ENCODE peak calls at places on chromosomes 16 and 17, in ten cellular contexts. U is uterus; B is activated CD4-positive, alpha-beta T cell treated with anti-CD3 and anti-CD28 coated beads, Interleukin-2, amount 50 U/mL, for 4 hours; V is NCI-H2171 treated with DMSO at 0.1 percent for 48 hours; E is KBM-7; W is activated T-cell treated with anti-CD3 and anti-CD28 coated beads, Interleukin-2, amount 50 U/mL, for 48 hours; K is effector memory CD4-positive, alpha-beta T cell; I is HS-5; Z is HuH-7; R is amniotic epithelial cell. S is an unnamed sample.
A peak's percentile ranks its signal among the peaks of the same experiment; 100 is the strongest.

GRCh38 chr16:68658258-68658973 is 13.3 kb downstream of the CDH3 start:
- DNase-seq in R (peak; percentile 68), I (peak; percentile 85), W (no peak), Z (no peak), B (no peak), E (no peak), K (no peak), V (no peak), U (no peak), S (no peak)

GRCh38 chr17:17729620-17730249 is 48.5 kb downstream of the RAI1 start:
- DNase-seq in V (peak; percentile 75), W (peak; percentile 68), R (no peak), I (no peak), K (peak; percentile 18), B (peak; percentile 57), Z (peak; percentile 96), E (peak; percentile 51), U (no peak), S (no peak)

GRCh38 chr16:71627631-71628236 is 1.8 kb downstream of the MARVELD3 start:
- DNase-seq in W (no peak), K (no peak), R (no peak), E (no peak), I (no peak), V (peak; percentile 65), Z (no peak), B (no peak), U (no peak), S (no peak)

GRCh38 chr17:81868674-81869220 is 2.4 kb downstream of the ARHGDIA start:
- DNase-seq in W (no peak), E (no peak), U (peak; percentile 83), K (no peak), B (no peak), R (peak; percentile 96), V (no peak), I (no peak), Z (no peak), S (peak; percentile 90)

GRCh38 chr17:77444653-77445029 is 303.9 kb downstream of the SEC14L1 start:
- DNase-seq in W (no peak), E (no peak), R (no peak), V (no peak), Z (no peak), B (no peak), U (peak; percentile 61), I (no peak), K (no peak), S (no peak)

GRCh38 chr17:48262982-48263586 is 155.5 kb downstream of the SNX11 start:
- DNase-seq in E (peak; percentile 21), I (no peak), V (no peak), Z (no peak), K (no peak), B (no peak), W (no peak), R (peak; percentile 39), U (no peak), S (no peak)

GRCh38 chr16:27624154-27625049 is 74.5 kb downstream of the KATNIP start:
- DNase-seq in U (no peak), R (no peak), K (no peak), E (no peak), I (no peak), V (no peak), Z (no peak), B (no peak), W (no peak), S (no peak)

GRCh38 chr16:67915831-67916723 is 15.6 kb downstream of the CTRL start:
- DNase-seq in R (no peak), B (no peak), V (no peak), E (no peak), U (no peak), W (no peak), Z (no peak), I (no peak), K (no peak), S (no peak)

GRCh38 chr16:85735225-85735722 is 15.6 kb downstream of the C16orf74 start:
- DNase-seq in I (no peak), E (no peak), W (peak; percentile 39), V (peak; percentile 26), U (no peak), R (no peak), K (peak; percentile 23), B (peak; percentile 5), Z (no peak), S (peak; percentile 57)

GRCh38 chr16:88971371-88972097 is 5.5 kb downstream of the CBFA2T3 start:
- DNase-seq in W (no peak), K (no peak), E (no peak), U (no peak), V (no peak), R (no peak), I (no peak), B (no peak), Z (no peak), S (no peak)

GRCh38 chr16:75697571-75697970 is 3.7 kb downstream of the DUXB start:
- DNase-seq in R (no peak), V (no peak), K (no peak), E (no peak), W (no peak), Z (no peak), U (no peak), B (no peak), I (no peak), S (no peak)

GRCh38 chr17:57599271-57600045 is 145.6 kb downstream of the CCDC182 start:
- DNase-seq in W (no peak), Z (no peak), R (no peak), V (no peak), U (no peak), K (no peak), B (no peak), E (peak; percentile 72), I (no peak), S (no peak)

GRCh38 chr16:23508589-23509440 is 1.5 kb downstream of the GGA2 start:
- DNase-seq in B (no peak), K (no peak), Z (no peak), U (no peak), R (no peak), V (peak; percentile 77), W (no peak), I (no peak), E (peak; percentile 34), S (peak; percentile 47)

GRCh38 chr16:27347930-27348685 is 34.3 kb downstream of the IL4R start:
- DNase-seq in I (no peak), V (peak; percentile 16), Z (no peak), K (no peak), E (peak; percentile 32), W (no peak), B (no peak), R (peak; percentile 38), U (no peak), S (no peak)

GRCh38 chr17:64413505-64413904 is 22.8 kb upstream of the PECAM1 start:
- DNase-seq in B (no peak), V (no peak), I (no peak), R (no peak), Z (no peak), U (no peak), K (no peak), W (no peak), E (no peak), S (no peak)

GRCh38 chr16:67024384-67024896 is 4.5 kb upstream of the CBFB start:
- DNase-seq in B (no peak), Z (no peak), K (no peak), U (peak; percentile 54), R (no peak), V (no peak), W (no peak), E (no peak), I (no peak), S (no peak)

GRCh38 chr17:46732754-46733398 is 85.6 kb downstream of the WNT3 start:
- DNase-seq in K (no peak), W (no peak), R (no peak), V (no peak), B (no peak), E (no peak), U (no peak), I (no peak), Z (no peak), S (no peak)

S was measured in aorta.